ENCODE peak calls at places on chromosome 1, in five cellular contexts. P, H, I, F and V are unnamed samples.

GRCh38 chr1:200896571-200897187 is 2.0 kb downstream of the INAVA start:
- DNase-seq in P (no peak), I (no peak), F (no peak), H (no peak), V (no peak)

GRCh38 chr1:4657920-4658585 is 3.6 kb downstream of the AJAP1 start:
- DNase-seq in P (peak; percentile 17), H (no peak), I (no peak), F (no peak), V (no peak)

GRCh38 chr1:53470155-53470554 is 11.0 kb downstream of the DMRTB1 start:
- DNase-seq in F (no peak), I (peak; percentile 74), P (peak; percentile 53), H (peak; percentile 69), V (no peak)

GRCh38 chr1:31170486-31170735 is 69.3 kb downstream of the NKAIN1 start:
- DNase-seq in P (no peak), H (no peak), F (no peak), I (no peak), V (no peak)

GRCh38 chr1:153623091-153623490 is 4.2 kb downstream of the S100A13 start:
- DNase-seq in P (no peak), H (no peak), F (no peak), I (no peak), V (no peak)

GRCh38 chr1:210587547-210587946 is 258.8 kb downstream of the HHAT start:
- DNase-seq in F (no peak), P (no peak), H (no peak), I (no peak), V (no peak)

GRCh38 chr1:202106340-202107284 is 16.1 kb upstream of the GPR37L1 start:
- DNase-seq in F (no peak), P (no peak), H (no peak), I (peak; percentile 46), V (no peak)

GRCh38 chr1:196608401-196609113 is at the start of gene KCNT2:
- DNase-seq in H (peak; percentile 50), F (no peak), I (peak; percentile 66), P (peak; percentile 58), V (no peak)

GRCh38 chr1:65002508-65003315 is 36.4 kb upstream of the JAK1 start:
- DNase-seq in P (peak; percentile 83), F (peak; percentile 64), H (peak; percentile 77), I (peak; percentile 88), V (no peak)

GRCh38 chr1:212754715-212755114 is 36.9 kb downstream of the NSL1 start:
- DNase-seq in F (no peak), I (no peak), H (no peak), P (peak; percentile 12), V (no peak)

GRCh38 chr1:68210027-68210426 is 22.3 kb downstream of the WLS start:
- DNase-seq in I (no peak), F (no peak), P (no peak), H (peak; percentile 59), V (no peak)

GRCh38 chr1:110173466-110174117 is 23.3 kb downstream of the SLC6A17 start:
- DNase-seq in H (no peak), P (no peak), I (no peak), F (no peak), V (peak; percentile 56)

GRCh38 chr1:7223334-7224080 is 438.3 kb downstream of the CAMTA1 start:
- DNase-seq in F (no peak), H (peak; percentile 72), I (no peak), P (no peak), V (no peak)

GRCh38 chr1:69567847-69568434 is at the start of gene LRRC7:
- DNase-seq in I (peak; percentile 24), F (no peak), P (no peak), H (no peak), V (no peak)

GRCh38 chr1:48686159-48686558 is 90.5 kb downstream of the BEND5 start:
- DNase-seq in F (no peak), I (no peak), H (no peak), P (no peak), V (no peak)

GRCh38 chr1:63063367-63063766 is 259.0 kb upstream of the FOXD3 start:
- DNase-seq in F (no peak), H (no peak), I (no peak), P (no peak), V (no peak)

GRCh38 chr1:27971674-27972073 is 11.9 kb downstream of the XKR8 start:
- DNase-seq in F (no peak), P (peak; percentile 29), H (no peak), I (no peak), V (no peak)

GRCh38 chr1:905811-906531 is 17.8 kb upstream of the SAMD11 start:
- DNase-seq in F (no peak), I (peak; percentile 26), P (peak; percentile 3), H (no peak), V (no peak)

GRCh38 chr1:182198006-182198605 is 136.6 kb upstream of the ZNF648 start:
- DNase-seq in F (no peak), H (no peak), P (no peak), I (no peak), V (no peak)

GRCh38 chr1:67748630-67749029 is 63.6 kb downstream of the GADD45A start:
- DNase-seq in P (no peak), I (no peak), F (no peak), H (peak; percentile 36), V (no peak)

GRCh38 chr1:53321366-53321765 is 6.5 kb downstream of the LRP8 start:
- DNase-seq in F (no peak), H (no peak), I (no peak), P (no peak), V (no peak)

GRCh38 chr1:101618900-101619299 is 377.8 kb downstream of the OLFM3 start:
- DNase-seq in H (no peak), F (no peak), P (no peak), I (no peak), V (no peak)

GRCh38 chr1:206766251-206766856 is 4.2 kb upstream of the IL19 start:
- DNase-seq in F (peak; percentile 57), P (peak; percentile 11), H (peak; percentile 78), I (peak; percentile 53), V (no peak)

GRCh38 chr1:245416771-245417170 is 262.0 kb downstream of the KIF26B start:
- DNase-seq in P (no peak), H (no peak), F (no peak), I (no peak), V (no peak)

GRCh38 chr1:101943237-101943636 is 53.5 kb downstream of the OLFM3 start:
- DNase-seq in P (no peak), H (no peak), I (no peak), F (no peak), V (no peak)

GRCh38 chr1:89576016-89576415 is 51.4 kb downstream of the LRRC8B start:
- DNase-seq in H (no peak), I (no peak), F (no peak), P (no peak), V (no peak)

GRCh38 chr1:172917972-172918371 is 132.8 kb downstream of the TNFSF18 start:
- DNase-seq in F (no peak), P (no peak), I (no peak), H (peak; percentile 96), V (no peak)

GRCh38 chr1:115330480-115331013 is 7.5 kb downstream of the NGF start:
- DNase-seq in I (no peak), P (no peak), H (peak; percentile 86), F (no peak), V (no peak)

GRCh38 chr1:39926343-39926769 is 24.6 kb upstream of the MYCL start:
- DNase-seq in F (no peak), I (peak; percentile 40), P (no peak), H (no peak), V (no peak)

GRCh38 chr1:155166373-155167165 is 6.5 kb downstream of the KRTCAP2 start:
- DNase-seq in F (no peak), H (no peak), P (peak; percentile 90), I (peak; percentile 87), V (no peak)

GRCh38 chr1:172451002-172451443 is 7.2 kb upstream of the PIGC start:
- DNase-seq in P (no peak), I (no peak), H (peak; percentile 50), F (no peak), V (no peak)

GRCh38 chr1:202809597-202810159 is 1.1 kb upstream of the PCAT6 start:
- DNase-seq in H (no peak), I (no peak), F (no peak), P (no peak), V (no peak)

GRCh38 chr1:231460614-231461013 is 38.5 kb upstream of the EGLN1 start:
- DNase-seq in P (no peak), H (peak; percentile 4), F (peak; percentile 23), I (no peak), V (peak; percentile 45)

GRCh38 chr1:44735992-44736391 is 3.6 kb upstream of the KIF2C start:
- DNase-seq in H (no peak), F (no peak), I (no peak), P (no peak), V (no peak)

GRCh38 chr1:44733365-44733764 is 2.4 kb upstream of the RNU5D-1 start:
- DNase-seq in I (no peak), F (no peak), P (peak; percentile 28), H (peak; percentile 37), V (no peak)

GRCh38 chr1:44733784-44734183 is 2.8 kb upstream of the RNU5D-1 start:
- DNase-seq in P (no peak), I (no peak), F (no peak), H (no peak), V (no peak)

GRCh38 chr1:44725309-44725698 is 5.7 kb downstream of the RNU5D-1 start:
- DNase-seq in P (no peak), F (no peak), I (no peak), H (no peak), V (no peak)

GRCh38 chr1:44730741-44731512 is at the start of gene RNU5D-1:
- DNase-seq in P (peak; percentile 95), H (peak; percentile 98), F (peak; percentile 90), I (peak; percentile 93), V (peak; percentile 97)
- H3K4me3 ChIP-seq in P (peak within 1 kb of the TSS; percentile 29), H (no peak within 1 kb of the TSS), F (peak within 1 kb of the TSS; percentile 37), I (no peak within 1 kb of the TSS), V (peak within 1 kb of the TSS; percentile 46)

GRCh38 chr1:243848165-243849088 is 1.6 kb downstream of the AKT3 start:
- DNase-seq in H (no peak), F (no peak), P (no peak), I (no peak), V (no peak)
- H3K27ac ChIP-seq in H (peak overlapping the region; percentile 94), F (peak overlapping the region; percentile 40), P (peak overlapping the region; percentile 96), I (peak overlapping the region; percentile 96), V (no peak overlapping the region)

GRCh38 chr1:150456161-150456647 is 31.0 kb upstream of the TARS2 start:
- DNase-seq in I (no peak), F (no peak), H (no peak), P (no peak), V (no peak)
- H3K4me3 ChIP-seq in I (no peak overlapping the region), F (no peak overlapping the region), H (no peak overlapping the region), P (no peak overlapping the region), V (no peak overlapping the region)

DNA sequence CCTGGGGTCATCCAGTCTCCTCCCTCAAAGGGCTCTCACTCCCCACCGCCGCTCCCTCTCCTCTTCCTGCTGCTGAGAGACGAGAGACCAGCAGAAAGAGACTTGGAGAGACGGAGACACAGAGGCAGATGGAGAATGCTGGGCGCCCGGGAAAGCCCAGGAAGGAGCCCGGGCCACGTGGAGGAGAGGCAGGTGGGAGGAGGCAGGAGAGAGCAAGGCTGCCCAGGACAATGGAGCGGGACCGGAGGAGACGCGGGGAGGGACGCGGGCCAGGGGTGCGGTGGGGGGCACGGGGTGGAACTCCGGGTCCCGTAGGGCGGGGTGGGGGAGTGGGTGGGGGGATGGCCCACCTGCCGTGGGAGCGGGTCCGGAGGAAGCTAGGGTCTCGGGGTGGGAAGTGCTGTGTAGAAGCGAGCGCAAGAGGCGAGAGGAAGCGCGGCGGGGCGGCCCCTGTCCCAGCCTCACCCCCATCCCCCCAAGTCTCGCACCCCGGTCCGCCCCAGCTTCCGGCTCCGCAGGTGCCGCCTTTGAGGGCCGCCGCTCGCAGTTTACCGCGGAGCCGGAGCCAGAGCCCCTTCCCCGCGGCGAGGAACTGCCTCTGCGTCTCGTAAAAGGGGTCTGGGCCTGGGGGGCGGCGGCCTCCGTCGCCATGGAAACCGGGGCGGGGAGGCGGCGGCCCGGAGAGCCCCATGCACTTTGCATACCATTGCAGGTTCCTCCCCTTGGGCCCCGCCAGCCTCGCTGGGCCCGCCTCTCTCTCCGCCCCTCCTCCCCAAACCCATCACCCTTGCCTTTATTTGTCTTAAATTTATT is 11.7 kb upstream of the EPHA2 start:
- DNase-seq in H (no peak), I (no peak), F (peak; percentile 63), P (no peak), V (peak; percentile 32)
- H3K27ac ChIP-seq in H (no peak overlapping the region), I (no peak overlapping the region), F (no peak overlapping the region), P (peak overlapping the region; percentile 2), V (peak overlapping the region; percentile 85)